ENCODE peak calls at places on chromosomes 2 and 18, in seven cellular contexts. Y, H, J, O, U, L and T are unnamed samples.
A peak's percentile ranks its signal among the peaks of the same experiment; 100 is the strongest.

GRCh38 chr2:175605599-175605988 is 396.5 kb downstream of the LNPK start:
- DNase-seq in J (no peak), Y (no peak), L (no peak), O (no peak), U (no peak), H (no peak), T (no peak)

GRCh38 chr2:233202531-233202944 is 48.9 kb upstream of the ATG16L1 start:
- DNase-seq in O (no peak), L (no peak), Y (no peak), U (no peak), J (no peak), H (no peak), T (no peak)

GRCh38 chr2:22043784-22044183 is 920.0 kb downstream of the TDRD15 start:
- DNase-seq in Y (no peak), H (no peak), U (no peak), L (no peak), O (no peak), J (no peak), T (no peak)

GRCh38 chr2:146323564-146323963 is 1521.3 kb upstream of the ACVR2A start:
- DNase-seq in O (no peak), L (no peak), J (no peak), Y (no peak), H (no peak), U (no peak), T (no peak)

GRCh38 chr18:45167109-45167551 is 448.1 kb upstream of the SLC14A2 start:
- DNase-seq in J (no peak), O (no peak), L (peak; percentile 88), H (no peak), Y (no peak), U (no peak), T (no peak)

GRCh38 chr2:75481041-75481836 is 79.5 kb downstream of the EVA1A start:
- DNase-seq in U (no peak), Y (no peak), H (no peak), O (no peak), J (no peak), L (peak; percentile 32), T (no peak)

GRCh38 chr2:149586063-149586462 is 1.5 kb downstream of the MMADHC start:
- DNase-seq in Y (no peak), J (no peak), O (no peak), L (no peak), H (no peak), U (no peak), T (no peak)

GRCh38 chr18:58363767-58364540 is 264.9 kb downstream of the ALPK2 start:
- DNase-seq in O (no peak), L (peak; percentile 29), J (no peak), U (no peak), Y (no peak), H (no peak), T (no peak)

GRCh38 chr2:173652731-173653426 is 298.2 kb downstream of the CDCA7 start:
- DNase-seq in O (no peak), H (no peak), U (peak; percentile 70), J (no peak), Y (peak; percentile 55), L (peak; percentile 92), T (no peak)

GRCh38 chr18:52340466-52341378 is 725 bp downstream of the DCC start:
- DNase-seq in H (no peak), Y (no peak), O (no peak), U (no peak), J (no peak), L (no peak), T (no peak)

GRCh38 chr18:52337286-52337685 is 2.7 kb upstream of the DCC start:
- DNase-seq in J (no peak), U (no peak), H (no peak), Y (no peak), L (peak; percentile 70), O (no peak), T (no peak)

GRCh38 chr18:52343138-52343537 is 3.1 kb downstream of the DCC start:
- DNase-seq in O (no peak), Y (no peak), J (no peak), L (no peak), H (no peak), U (no peak), T (no peak)

GRCh38 chr18:52341617-52342381 is 1.8 kb downstream of the DCC start:
- DNase-seq in O (no peak), Y (no peak), L (peak; percentile 16), J (no peak), H (peak; percentile 27), U (no peak), T (no peak)

GRCh38 chr18:52339891-52340371 is at the start of gene DCC:
- DNase-seq in L (peak; percentile 62), H (no peak), Y (no peak), O (no peak), J (no peak), U (peak; percentile 46), T (no peak)
- H3K4me3 ChIP-seq in L (peak within 1 kb of the TSS; percentile 67), H (no peak within 1 kb of the TSS), Y (no peak within 1 kb of the TSS), O (no peak within 1 kb of the TSS), J (no peak within 1 kb of the TSS), U (peak within 1 kb of the TSS; percentile 84), T (peak within 1 kb of the TSS; percentile 9)

DNA sequence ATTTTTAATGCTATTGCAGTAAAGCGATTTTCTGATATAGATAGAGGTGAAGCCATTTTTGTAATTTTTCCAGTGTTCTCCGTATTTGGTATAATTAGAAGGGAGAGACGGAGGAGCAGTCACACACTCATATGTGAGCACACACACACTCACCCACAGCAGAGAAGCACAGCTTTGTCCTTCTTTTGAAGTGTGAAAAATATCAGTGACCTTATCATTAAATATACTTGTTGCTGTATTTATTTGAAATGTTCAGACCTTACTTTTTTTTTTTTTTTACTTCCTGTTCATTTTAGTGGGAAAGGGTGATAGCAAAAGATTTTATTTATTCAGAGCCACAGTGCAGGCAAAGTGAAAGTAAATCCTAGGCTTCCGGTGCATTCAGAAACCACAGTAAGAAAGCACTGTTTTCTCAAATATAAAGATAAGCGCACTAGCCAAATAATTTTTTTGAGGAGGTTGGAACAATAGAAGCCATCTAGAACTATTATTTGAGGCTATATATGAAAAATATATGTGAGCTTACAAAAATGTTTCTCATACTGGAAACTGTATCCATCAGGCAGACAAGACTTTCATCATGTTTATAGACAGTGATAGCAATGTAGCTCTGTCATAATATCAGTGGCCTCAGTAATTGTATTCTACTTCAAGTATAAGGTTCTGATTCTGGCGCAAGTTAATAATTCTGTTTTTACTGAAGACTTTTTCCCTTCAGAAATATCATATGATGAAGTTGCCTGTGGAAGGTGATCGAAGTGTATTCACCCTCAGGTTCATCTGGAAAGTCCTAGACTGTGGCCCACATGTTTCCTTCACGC is 37.2 kb downstream of the TSHZ1 start:
- DNase-seq in J (no peak), U (no peak), L (peak; percentile 73), Y (no peak), O (peak; percentile 41), H (no peak), T (no peak)
- H3K4me3 ChIP-seq in J (peak overlapping the region; percentile 35), U (peak overlapping the region; percentile 50), L (peak overlapping the region; percentile 77), Y (no peak overlapping the region), O (peak overlapping the region; percentile 82), H (no peak overlapping the region), T (peak overlapping the region; percentile 35)

GRCh38 chr2:119548516-119549120 is 4.4 kb downstream of the CFAP221 start:
- DNase-seq in H (no peak), O (no peak), U (no peak), L (no peak), J (no peak), Y (no peak), T (no peak)

GRCh38 chr2:119544075-119545031 is at the start of gene CFAP221:
- DNase-seq in U (no peak), Y (peak; percentile 19), L (peak; percentile 69), H (peak; percentile 76), J (peak; percentile 93), O (no peak), T (no peak)

GRCh38 chr2:119545754-119546445 is 1.7 kb downstream of the CFAP221 start:
- DNase-seq in Y (no peak), U (no peak), L (peak; percentile 27), O (no peak), H (no peak), J (no peak), T (no peak)

GRCh38 chr2:119546446-119546765 is 2.2 kb downstream of the CFAP221 start:
- DNase-seq in U (no peak), L (no peak), Y (no peak), H (no peak), O (no peak), J (no peak), T (no peak)

GRCh38 chr2:119545076-119545475 is 827 bp downstream of the CFAP221 start:
- DNase-seq in O (no peak), U (peak; percentile 3), J (no peak), Y (no peak), H (no peak), L (peak; percentile 17), T (no peak)
- H3K4me3 ChIP-seq in O (no peak overlapping the region), U (no peak overlapping the region), J (no peak overlapping the region), Y (no peak overlapping the region), H (no peak overlapping the region), L (no peak overlapping the region), T (peak overlapping the region; percentile 62)

GRCh38 chr2:38224821-38225450 is 149.0 kb upstream of the CYP1B1 start:
- DNase-seq in H (no peak), Y (no peak), L (no peak), U (no peak), J (no peak), O (no peak), T (no peak)
- H3K4me3 ChIP-seq in H (no peak overlapping the region), Y (no peak overlapping the region), L (no peak overlapping the region), U (no peak overlapping the region), J (no peak overlapping the region), O (no peak overlapping the region), T (no peak overlapping the region)

GRCh38 chr2:241858206-241859016 is at the start of gene PDCD1:
- DNase-seq in H (peak; percentile 79), J (peak; percentile 72), O (peak; percentile 44), L (no peak), U (no peak), Y (no peak), T (no peak)
- H3K4me3 ChIP-seq in H (no peak within 1 kb of the TSS), J (no peak within 1 kb of the TSS), O (peak within 1 kb of the TSS; percentile 66), L (peak within 1 kb of the TSS; percentile 66), U (no peak within 1 kb of the TSS), Y (no peak within 1 kb of the TSS), T (peak within 1 kb of the TSS; percentile 38)

GRCh38 chr2:65396348-65397026 is 35.9 kb downstream of the SPRED2 start:
- DNase-seq in U (peak; percentile 24), Y (no peak), J (no peak), O (no peak), H (no peak), L (peak; percentile 80), T (no peak)
- H3K4me3 ChIP-seq in U (no peak overlapping the region), Y (no peak overlapping the region), J (no peak overlapping the region), O (no peak overlapping the region), H (no peak overlapping the region), L (peak overlapping the region; percentile 38), T (no peak overlapping the region)

GRCh38 chr2:169715379-169716228 is 18.0 kb upstream of the KLHL23 start:
- DNase-seq in J (no peak), H (no peak), Y (no peak), L (no peak), O (no peak), U (no peak), T (no peak)
- H3K4me3 ChIP-seq in J (peak overlapping the region; percentile 11), H (no peak overlapping the region), Y (no peak overlapping the region), L (peak overlapping the region; percentile 70), O (no peak overlapping the region), U (peak overlapping the region; percentile 39), T (peak overlapping the region; percentile 20)

GRCh38 chr2:6864251-6864758 is 1.4 kb downstream of the CMPK2 start:
- DNase-seq in Y (no peak), U (no peak), H (no peak), J (no peak), L (peak; percentile 8), O (no peak), T (no peak)
- H3K4me3 ChIP-seq in Y (no peak overlapping the region), U (no peak overlapping the region), H (no peak overlapping the region), J (no peak overlapping the region), L (peak overlapping the region; percentile 95), O (peak overlapping the region; percentile 40), T (no peak overlapping the region)

GRCh38 chr2:202037086-202037485 is 3.4 kb downstream of the FZD7 start:
- DNase-seq in H (no peak), Y (no peak), U (no peak), O (no peak), L (peak; percentile 43), J (no peak), T (no peak)
- H3K4me3 ChIP-seq in H (no peak overlapping the region), Y (no peak overlapping the region), U (peak overlapping the region; percentile 91), O (no peak overlapping the region), L (peak overlapping the region; percentile 88), J (no peak overlapping the region), T (peak overlapping the region; percentile 64)